ENCODE peak calls at places on chromosome 22, in four cellular contexts. A, O, U and Q are unnamed samples.

GRCh38 chr22:35354068-35354467 is 26.8 kb upstream of the HMOX1 start:
- DNase-seq in U (no peak), A (no peak), O (no peak), Q (no peak)

GRCh38 chr22:37609240-37610152 is 862 bp downstream of the GGA1 start:
- DNase-seq in A (no peak), O (no peak), U (no peak), Q (no peak)

GRCh38 chr22:47309946-47310345 is 547.5 kb downstream of the TBC1D22A start:
- DNase-seq in U (no peak), A (no peak), O (no peak), Q (no peak)

GRCh38 chr22:36323855-36324331 is 63.9 kb downstream of the MYH9 start:
- DNase-seq in A (peak), O (peak), U (peak), Q (no peak)

GRCh38 chr22:40423246-40423753 is 52.9 kb downstream of the SGSM3 start:
- DNase-seq in U (no peak), A (no peak), O (no peak), Q (no peak)

GRCh38 chr22:44701824-44702478 is at the start of gene PRR5:
- DNase-seq in U (no peak), O (peak), A (peak), Q (peak)

GRCh38 chr22:39907605-39908097 is 6.8 kb downstream of the GRAP2 start:
- DNase-seq in U (no peak), A (no peak), O (no peak), Q (no peak)

GRCh38 chr22:27416553-27417427 is 384.8 kb downstream of the MN1 start:
- DNase-seq in U (peak), O (peak), A (no peak), Q (peak)

GRCh38 chr22:43448048-43448447 is 36.2 kb downstream of the MPPED1 start:
- DNase-seq in O (no peak), U (no peak), A (no peak), Q (no peak)

GRCh38 chr22:30217698-30218565 is 28.6 kb downstream of the LIF start:
- DNase-seq in A (no peak), U (peak), O (no peak), Q (no peak)

GRCh38 chr22:46057762-46058420 is 80.9 kb upstream of the WNT7B start:
- DNase-seq in U (peak), O (peak), A (no peak), Q (no peak)

GRCh38 chr22:43957871-43958270 is 2.6 kb downstream of the SAMM50 start:
- DNase-seq in U (no peak), O (no peak), A (no peak), Q (no peak)

GRCh38 chr22:39209756-39210155 is 35.0 kb downstream of the PDGFB start:
- DNase-seq in A (no peak), O (no peak), U (no peak), Q (no peak)

GRCh38 chr22:45535400-45535799 is 32.7 kb downstream of the FBLN1 start:
- DNase-seq in U (no peak), O (no peak), A (no peak), Q (no peak)

GRCh38 chr22:43013355-43014061 is 1.4 kb downstream of the PACSIN2 start:
- DNase-seq in O (peak), A (no peak), U (no peak), Q (no peak)